ENCODE peak calls at places on chromosome 9, in seven cellular contexts. C is trophoblast cell, X is H9, P is mesendoderm, F is mesenchymal stem cell, M is H1, G is IMR-90. U is an unnamed sample.

GRCh38 chr9:129823163-129823933 is 588 bp downstream of the TOR1A start:
- DNase-seq in C (no peak), X (peak), P (peak), F (peak), M (no peak), G (peak), U (no peak)

GRCh38 chr9:35832814-35833213 is 3.8 kb downstream of the TMEM8B start:
- DNase-seq in C (no peak), X (no peak), P (no peak), F (no peak), M (no peak), G (no peak), U (no peak)

GRCh38 chr9:76521244-76521673 is 62.3 kb downstream of the GCNT1 start:
- DNase-seq in C (peak), X (no peak), P (no peak), F (no peak), M (no peak), G (no peak), U (no peak)

GRCh38 chr9:97788763-97789663 is 64.0 kb upstream of the FOXE1 start:
- DNase-seq in C (no peak), X (no peak), P (no peak), F (no peak), M (no peak), G (no peak), U (no peak)

GRCh38 chr9:79757074-79757473 is 185.3 kb downstream of the TLE4 start:
- DNase-seq in C (no peak), X (no peak), P (no peak), F (peak), M (no peak), G (no peak), U (no peak)

GRCh38 chr9:91833878-91834255 is 116.2 kb downstream of the ROR2 start:
- DNase-seq in C (no peak), X (no peak), P (no peak), F (no peak), M (no peak), G (no peak), U (no peak)

GRCh38 chr9:93183106-93183662 is 755 bp upstream of the WNK2 start:
- DNase-seq in C (no peak), X (no peak), P (no peak), F (no peak), M (no peak), G (no peak), U (no peak)

GRCh38 chr9:134778156-134778555 is 102.5 kb upstream of the FCN2 start:
- DNase-seq in C (no peak), X (no peak), P (no peak), F (peak), M (no peak), G (peak), U (no peak)

GRCh38 chr9:33742519-33742918 is 52.8 kb upstream of the PRSS3 start:
- DNase-seq in C (no peak), X (no peak), P (peak), F (no peak), M (no peak), G (no peak), U (no peak)

GRCh38 chr9:71589612-71590011 is 178.7 kb downstream of the CEMIP2 start:
- DNase-seq in C (no peak), X (no peak), P (no peak), F (no peak), M (no peak), G (no peak), U (no peak)

GRCh38 chr9:77019010-77019809 is at the start of gene FOXB2:
- DNase-seq in C (no peak), X (peak), P (peak), F (no peak), M (no peak), G (no peak), U (peak)

GRCh38 chr9:109329274-109330258 is 8.7 kb upstream of the EPB41L4B start:
- DNase-seq in C (no peak), X (peak), P (peak), F (no peak), M (no peak), G (peak), U (no peak)

GRCh38 chr9:137405677-137406081 is 17.3 kb downstream of the EXD3 start:
- DNase-seq in C (no peak), X (peak), P (no peak), F (no peak), M (no peak), G (peak), U (no peak)

GRCh38 chr9:124818431-124819281 is 34.6 kb upstream of the WDR38 start:
- DNase-seq in C (peak), X (peak), P (peak), F (peak), M (no peak), G (peak), U (no peak)

GRCh38 chr9:98083059-98083458 is 26.5 kb downstream of the NANS start:
- DNase-seq in C (peak), X (no peak), P (no peak), F (peak), M (no peak), G (peak), U (no peak)

GRCh38 chr9:35835216-35835604 is 6.2 kb downstream of the TMEM8B start:
- DNase-seq in C (no peak), X (peak), P (peak), F (no peak), M (no peak), G (no peak), U (no peak)

GRCh38 chr9:93673844-93674334 is 97.5 kb downstream of the PHF2 start:
- DNase-seq in C (no peak), X (peak), P (no peak), F (peak), M (no peak), G (no peak), U (no peak)

GRCh38 chr9:122168356-122168755 is 8.6 kb downstream of the MORN5 start:
- DNase-seq in C (no peak), X (no peak), P (no peak), F (no peak), M (no peak), G (no peak), U (no peak)

GRCh38 chr9:121360975-121361374 is 9.1 kb downstream of the STOM start:
- DNase-seq in C (no peak), X (no peak), P (no peak), F (peak), M (no peak), G (peak), U (no peak)

GRCh38 chr9:133274236-133275104 is 531 bp downstream of the ABO start:
- DNase-seq in C (no peak), X (no peak), P (no peak), F (no peak), M (no peak), G (no peak), U (no peak)

GRCh38 chr9:90961375-90961774 is 159.8 kb downstream of the SYK start:
- DNase-seq in C (no peak), X (no peak), P (no peak), F (no peak), M (no peak), G (peak), U (no peak)

GRCh38 chr9:99400184-99400731 is 178.2 kb downstream of the SEC61B start:
- DNase-seq in C (peak), X (peak), P (peak), F (peak), M (no peak), G (no peak), U (no peak)

GRCh38 chr9:107224252-107224651 is 58.8 kb upstream of the RAD23B start:
- DNase-seq in C (no peak), X (no peak), P (no peak), F (no peak), M (no peak), G (no peak), U (no peak)

GRCh38 chr9:113509463-113509862 is 45.9 kb downstream of the RGS3 start:
- DNase-seq in C (no peak), X (no peak), P (no peak), F (peak), M (no peak), G (peak), U (no peak)

GRCh38 chr9:107361816-107362215 is 78.7 kb downstream of the RAD23B start:
- DNase-seq in C (no peak), X (no peak), P (no peak), F (no peak), M (no peak), G (no peak), U (no peak)

GRCh38 chr9:38065369-38066075 is 3.5 kb downstream of the SHB start:
- DNase-seq in C (no peak), X (no peak), P (no peak), F (no peak), M (no peak), G (no peak), U (no peak)

GRCh38 chr9:133837644-133838597 is 99.8 kb upstream of the SARDH start:
- DNase-seq in C (no peak), X (no peak), P (no peak), F (no peak), M (no peak), G (no peak), U (peak)

GRCh38 chr9:104074876-104075275 is 19.2 kb upstream of the SMC2 start:
- DNase-seq in C (no peak), X (no peak), P (no peak), F (peak), M (no peak), G (peak), U (no peak)

GRCh38 chr9:110583237-110583636 is 3.7 kb upstream of the SVEP1 start:
- DNase-seq in C (no peak), X (no peak), P (no peak), F (no peak), M (no peak), G (peak), U (no peak)

GRCh38 chr9:134631881-134632280 is 9.7 kb upstream of the COL5A1 start:
- DNase-seq in C (no peak), X (peak), P (no peak), F (no peak), M (no peak), G (no peak), U (no peak)

GRCh38 chr9:112331676-112331955 is 1.8 kb downstream of the PTBP3 start:
- DNase-seq in C (no peak), X (no peak), P (no peak), F (peak), M (no peak), G (no peak), U (no peak)

GRCh38 chr9:90102292-90102901 is 497.6 kb downstream of the GADD45G start:
- DNase-seq in C (peak), X (peak), P (peak), F (peak), M (peak), G (peak), U (peak)

GRCh38 chr9:115691097-115691496 is 462.5 kb upstream of the PAPPA start:
- DNase-seq in C (peak), X (no peak), P (no peak), F (peak), M (no peak), G (peak), U (no peak)

GRCh38 chr9:133141833-133142594 is 21.0 kb upstream of the RALGDS start:
- DNase-seq in C (no peak), X (no peak), P (no peak), F (no peak), M (no peak), G (no peak), U (no peak)

GRCh38 chr9:15763371-15763770 is 210.5 kb downstream of the CCDC171 start:
- DNase-seq in C (peak), X (no peak), P (no peak), F (no peak), M (no peak), G (no peak), U (no peak)

GRCh38 chr9:123657921-123658320 is 272.0 kb downstream of the DENND1A start:
- DNase-seq in C (no peak), X (no peak), P (no peak), F (no peak), M (no peak), G (no peak), U (no peak)
- H2AK5ac ChIP-seq in C (no peak), X (no peak), P (no peak), F (no peak), M (no peak), G (no peak), U (no peak)

DNA sequence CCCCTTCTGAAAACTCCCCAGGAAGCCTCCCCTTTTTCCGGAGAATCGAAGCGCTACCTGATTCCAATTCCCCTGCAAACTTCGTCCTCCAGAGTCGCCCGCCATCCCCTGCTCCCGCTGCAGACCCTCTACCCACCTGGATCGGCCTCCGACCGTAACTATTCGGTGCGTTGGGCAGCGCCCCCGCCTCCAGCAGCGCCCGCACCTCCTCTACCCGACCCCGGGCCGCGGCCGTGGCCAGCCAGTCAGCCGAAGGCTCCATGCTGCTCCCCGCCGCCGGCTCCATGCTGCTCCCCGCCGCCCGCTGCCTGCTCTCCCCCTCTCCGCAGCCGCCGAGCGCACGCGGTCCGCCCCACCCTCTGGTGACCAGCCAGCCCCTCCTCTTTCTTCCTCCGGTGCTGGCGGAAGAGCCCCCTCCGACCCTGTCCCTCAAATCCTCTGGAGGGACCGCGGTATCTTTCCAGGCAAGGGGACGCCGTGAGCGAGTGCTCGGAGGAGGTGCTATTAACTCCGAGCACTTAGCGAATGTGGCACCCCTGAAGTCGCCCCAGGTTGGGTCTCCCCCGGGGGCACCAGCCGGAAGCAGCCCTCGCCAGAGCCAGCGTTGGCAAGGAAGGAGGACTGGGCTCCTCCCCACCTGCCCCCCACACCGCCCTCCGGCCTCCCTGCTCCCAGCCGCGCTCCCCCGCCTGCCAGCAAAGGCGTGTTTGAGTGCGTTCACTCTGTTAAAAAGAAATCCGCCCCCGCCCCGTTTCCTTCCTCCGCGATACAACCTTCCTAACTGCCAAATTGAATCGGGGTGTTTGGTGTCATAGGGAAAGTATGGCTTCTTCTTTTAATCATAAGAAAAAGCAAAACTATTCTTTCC is 19.4 kb downstream of the CDKN2A start:
- DNase-seq in C (no peak), X (peak), P (peak), F (peak), M (peak), G (peak), U (peak)
- H2AK5ac ChIP-seq in C (no peak), X (no peak), P (no peak), F (no peak), M (no peak), G (no peak), U (no peak)

DNA sequence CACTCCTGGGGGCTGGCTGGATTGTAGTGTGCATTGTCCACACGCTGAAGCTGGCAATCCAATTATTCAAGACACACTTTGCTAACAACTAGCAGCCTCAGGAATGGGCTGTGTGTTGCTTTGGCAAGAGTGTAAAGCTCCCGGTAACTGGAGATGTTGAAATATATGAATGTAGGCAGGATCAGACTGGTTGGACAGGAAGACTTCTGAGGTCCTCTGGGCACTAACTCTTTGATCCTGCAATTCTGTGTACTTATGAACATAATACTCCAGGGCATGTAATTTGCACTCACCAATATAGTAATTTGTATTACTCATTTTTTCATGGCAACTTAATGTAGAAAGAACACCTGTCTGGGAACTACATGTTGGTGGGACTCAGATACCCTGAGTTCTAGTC is 106.7 kb upstream of the SLC28A3 start:
- DNase-seq in C (no peak), X (no peak), P (no peak), F (no peak), M (no peak), G (no peak), U (no peak)
- H2AK5ac ChIP-seq in C (no peak), X (no peak), P (no peak), F (no peak), M (no peak), G (no peak), U (no peak)

GRCh38 chr9:32625320-32625719 is 10.1 kb downstream of the TAF1L start:
- DNase-seq in C (no peak), X (no peak), P (no peak), F (no peak), M (no peak), G (no peak), U (no peak)
- H2AK5ac ChIP-seq in C (no peak), X (no peak), P (no peak), F (no peak), M (no peak), G (no peak), U (no peak)

DNA sequence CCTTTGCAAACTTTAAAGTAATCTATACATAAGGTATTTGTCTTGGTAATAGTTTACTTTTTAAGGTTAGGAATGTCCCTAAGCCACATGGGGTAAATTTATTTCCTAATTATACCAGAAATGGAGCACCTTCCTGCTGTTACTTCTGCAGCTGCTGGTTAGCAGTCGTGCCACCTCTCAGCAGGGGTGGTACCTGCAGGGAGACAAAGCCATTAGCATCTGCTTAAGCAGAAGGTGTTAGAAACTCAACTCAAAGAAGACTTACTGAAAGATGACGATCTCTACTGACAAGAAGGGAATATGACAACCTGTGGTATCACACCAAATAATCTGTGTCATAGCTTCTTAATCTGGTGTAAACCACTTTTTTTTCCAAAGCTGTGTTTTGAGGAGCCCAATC is 173.7 kb downstream of the BRINP1 start:
- DNase-seq in C (no peak), X (peak), P (peak), F (no peak), M (no peak), G (no peak), U (no peak)
- H2AK5ac ChIP-seq in C (no peak), X (no peak), P (no peak), F (no peak), M (no peak), G (no peak), U (no peak)

DNA sequence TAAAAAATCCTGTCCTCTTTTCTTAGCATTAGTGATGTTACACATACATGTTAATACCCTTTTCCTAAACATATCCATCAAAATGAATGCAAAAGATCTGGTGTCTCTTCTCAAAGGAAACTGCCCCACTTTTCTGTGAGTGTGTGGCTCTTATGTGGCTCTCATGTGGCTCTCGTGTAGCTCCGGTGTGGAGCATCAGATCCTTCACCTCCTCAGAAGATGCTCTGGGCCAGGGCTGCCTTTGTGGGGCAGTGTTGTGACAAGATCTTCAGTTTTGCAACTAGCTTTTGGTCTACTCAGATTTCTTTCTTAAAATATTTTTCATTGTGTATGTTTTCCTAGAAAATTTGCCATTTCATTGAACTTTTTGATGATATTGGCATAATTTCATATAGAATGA is 19.3 kb downstream of the GARNL3 start:
- DNase-seq in C (no peak), X (no peak), P (peak), F (peak), M (no peak), G (peak), U (no peak)
- H2AK5ac ChIP-seq in C (no peak), X (no peak), P (no peak), F (no peak), M (no peak), G (no peak), U (no peak)

GRCh38 chr9:20209421-20210340 is 412.6 kb downstream of the MLLT3 start:
- DNase-seq in C (no peak), X (no peak), P (no peak), F (no peak), M (no peak), G (no peak), U (no peak)

GRCh38 chr9:20216438-20216837 is 405.9 kb downstream of the MLLT3 start:
- DNase-seq in C (no peak), X (no peak), P (no peak), F (no peak), M (no peak), G (no peak), U (no peak)

GRCh38 chr9:20208951-20209350 is 413.3 kb downstream of the MLLT3 start:
- DNase-seq in C (no peak), X (no peak), P (no peak), F (no peak), M (no peak), G (no peak), U (no peak)

GRCh38 chr9:20215552-20215951 is 406.7 kb downstream of the MLLT3 start:
- DNase-seq in C (no peak), X (no peak), P (no peak), F (no peak), M (no peak), G (no peak), U (no peak)

DNA sequence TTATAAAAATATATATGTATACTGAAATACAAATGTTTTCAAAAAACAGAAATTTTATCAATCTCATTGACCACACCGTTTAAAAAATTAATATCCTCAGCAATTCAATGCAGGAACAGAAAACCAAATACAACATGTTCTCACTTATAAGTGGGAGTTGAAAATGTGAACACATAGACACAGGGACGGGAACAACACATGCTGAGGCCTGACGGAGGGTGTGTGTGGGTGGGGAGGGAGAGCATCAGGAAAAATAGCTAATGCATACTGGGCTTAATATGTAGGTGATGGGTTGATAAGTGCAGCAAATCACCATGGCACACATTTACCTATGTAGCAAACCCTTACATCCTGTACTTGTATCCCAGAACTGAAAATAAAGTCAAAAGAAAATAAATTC is 409.5 kb downstream of the MLLT3 start:
- DNase-seq in C (no peak), X (no peak), P (no peak), F (no peak), M (no peak), G (no peak), U (no peak)
- H2AK5ac ChIP-seq in C (no peak), X (no peak), P (no peak), F (no peak), M (no peak), G (no peak), U (no peak)

DNA sequence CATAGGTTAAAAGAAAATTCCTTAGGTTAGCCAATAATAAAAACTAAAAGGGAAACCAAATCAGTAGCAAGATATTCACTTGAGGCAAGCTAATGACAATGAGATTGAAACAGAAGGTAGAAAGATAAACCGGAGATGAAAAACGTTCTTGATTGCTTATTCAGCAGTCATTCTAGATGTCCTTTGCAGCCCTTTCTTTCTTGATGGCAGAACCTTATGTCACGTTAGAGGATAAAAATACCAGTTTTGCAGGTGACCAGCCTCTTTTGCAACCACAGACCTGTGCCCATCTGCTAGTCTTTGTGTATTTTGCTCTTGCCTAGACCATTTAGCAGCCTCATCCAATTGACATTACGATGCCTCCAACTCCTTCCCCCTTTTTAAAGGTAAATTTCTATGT is 337.8 kb downstream of the DMAC1 start:
- DNase-seq in C (no peak), X (no peak), P (no peak), F (no peak), M (no peak), G (no peak), U (no peak)
- H2AK5ac ChIP-seq in C (no peak), X (no peak), P (no peak), F (no peak), M (no peak), G (no peak), U (no peak)

U was measured in neuronal stem cell.